ENCODE peak calls at places on chromosomes 6 and 20, in six cellular contexts. One of them, this sample, is unnamed.

GRCh38 chr6:19472850-19473249 is 364.3 kb upstream of the ID4 start:
- DNase-seq in activated naive CD8-positive, alpha-beta T cell treated with anti-CD3 and anti-CD28 coated beads, Interleukin-2, amount 50 U/mL, for 16 hours: no peak
- DNase-seq in H4: peak; percentile 13
- DNase-seq in AML-193: no peak
- DNase-seq in KG1: no peak
- DNase-seq in anterior cingulate cortex: no peak
- DNase-seq in this sample: no peak

GRCh38 chr20:50645253-50646068 is 45.9 kb downstream of the RIPOR3 start:
- DNase-seq in activated naive CD8-positive, alpha-beta T cell treated with anti-CD3 and anti-CD28 coated beads, Interleukin-2, amount 50 U/mL, for 16 hours: no peak
- DNase-seq in H4: peak; percentile 99
- DNase-seq in AML-193: no peak
- DNase-seq in KG1: no peak
- DNase-seq in anterior cingulate cortex: no peak
- DNase-seq in this sample: no peak

GRCh38 chr20:35091808-35092523 is 641 bp downstream of the TRPC4AP start:
- DNase-seq in activated naive CD8-positive, alpha-beta T cell treated with anti-CD3 and anti-CD28 coated beads, Interleukin-2, amount 50 U/mL, for 16 hours: no peak
- DNase-seq in H4: no peak
- DNase-seq in AML-193: no peak
- DNase-seq in KG1: no peak
- DNase-seq in anterior cingulate cortex: no peak
- DNase-seq in this sample: no peak

GRCh38 chr20:34643919-34644318 is 33.0 kb downstream of the PIGU start:
- DNase-seq in activated naive CD8-positive, alpha-beta T cell treated with anti-CD3 and anti-CD28 coated beads, Interleukin-2, amount 50 U/mL, for 16 hours: no peak
- DNase-seq in H4: no peak
- DNase-seq in AML-193: peak; percentile 98
- DNase-seq in KG1: no peak
- DNase-seq in anterior cingulate cortex: no peak
- DNase-seq in this sample: no peak

GRCh38 chr20:20461526-20461925 is 93.6 kb downstream of the INSM1 start:
- DNase-seq in activated naive CD8-positive, alpha-beta T cell treated with anti-CD3 and anti-CD28 coated beads, Interleukin-2, amount 50 U/mL, for 16 hours: no peak
- DNase-seq in H4: no peak
- DNase-seq in AML-193: no peak
- DNase-seq in KG1: no peak
- DNase-seq in anterior cingulate cortex: no peak
- DNase-seq in this sample: no peak

GRCh38 chr6:31887173-31887572 is 8.4 kb upstream of the SLC44A4 start:
- DNase-seq in activated naive CD8-positive, alpha-beta T cell treated with anti-CD3 and anti-CD28 coated beads, Interleukin-2, amount 50 U/mL, for 16 hours: no peak
- DNase-seq in H4: no peak
- DNase-seq in AML-193: no peak
- DNase-seq in KG1: no peak
- DNase-seq in anterior cingulate cortex: no peak
- DNase-seq in this sample: no peak

GRCh38 chr6:32410906-32411305 is 3.9 kb upstream of the BTNL2 start:
- DNase-seq in activated naive CD8-positive, alpha-beta T cell treated with anti-CD3 and anti-CD28 coated beads, Interleukin-2, amount 50 U/mL, for 16 hours: no peak
- DNase-seq in H4: no peak
- DNase-seq in AML-193: no peak
- DNase-seq in KG1: no peak
- DNase-seq in anterior cingulate cortex: no peak
- DNase-seq in this sample: no peak

GRCh38 chr20:60206259-60206658 is 248.0 kb downstream of the CDH26 start:
- DNase-seq in activated naive CD8-positive, alpha-beta T cell treated with anti-CD3 and anti-CD28 coated beads, Interleukin-2, amount 50 U/mL, for 16 hours: no peak
- DNase-seq in H4: peak; percentile 33
- DNase-seq in AML-193: peak; percentile 72
- DNase-seq in KG1: peak; percentile 16
- DNase-seq in anterior cingulate cortex: no peak
- DNase-seq in this sample: no peak

GRCh38 chr6:28258877-28259777 is at the start of gene NKAPL:
- DNase-seq in activated naive CD8-positive, alpha-beta T cell treated with anti-CD3 and anti-CD28 coated beads, Interleukin-2, amount 50 U/mL, for 16 hours: no peak
- DNase-seq in H4: no peak
- DNase-seq in AML-193: no peak
- DNase-seq in KG1: no peak
- DNase-seq in anterior cingulate cortex: peak; percentile 16
- DNase-seq in this sample: peak; percentile 71

GRCh38 chr6:113068569-113068968 is 721.4 kb downstream of the RFPL4B start:
- DNase-seq in activated naive CD8-positive, alpha-beta T cell treated with anti-CD3 and anti-CD28 coated beads, Interleukin-2, amount 50 U/mL, for 16 hours: no peak
- DNase-seq in H4: no peak
- DNase-seq in AML-193: no peak
- DNase-seq in KG1: no peak
- DNase-seq in anterior cingulate cortex: no peak
- DNase-seq in this sample: no peak

GRCh38 chr20:45459606-45460005 is 9.9 kb upstream of the WFDC2 start:
- DNase-seq in activated naive CD8-positive, alpha-beta T cell treated with anti-CD3 and anti-CD28 coated beads, Interleukin-2, amount 50 U/mL, for 16 hours: no peak
- DNase-seq in H4: no peak
- DNase-seq in AML-193: no peak
- DNase-seq in KG1: no peak
- DNase-seq in anterior cingulate cortex: no peak
- DNase-seq in this sample: no peak

GRCh38 chr6:113427617-113428016 is 429.5 kb upstream of the MARCKS start:
- DNase-seq in activated naive CD8-positive, alpha-beta T cell treated with anti-CD3 and anti-CD28 coated beads, Interleukin-2, amount 50 U/mL, for 16 hours: no peak
- DNase-seq in H4: no peak
- DNase-seq in AML-193: no peak
- DNase-seq in KG1: no peak
- DNase-seq in anterior cingulate cortex: no peak
- DNase-seq in this sample: no peak

GRCh38 chr6:56842602-56843475 is 112.1 kb upstream of the BEND6 start:
- DNase-seq in activated naive CD8-positive, alpha-beta T cell treated with anti-CD3 and anti-CD28 coated beads, Interleukin-2, amount 50 U/mL, for 16 hours: no peak
- DNase-seq in H4: peak; percentile 27
- DNase-seq in AML-193: peak; percentile 48
- DNase-seq in KG1: peak; percentile 26
- DNase-seq in anterior cingulate cortex: peak; percentile 36
- DNase-seq in this sample: peak; percentile 46

This sample was measured in midbrain.